ENCODE peak calls at places on chromosomes 13 and 19, in eight cellular contexts. One of them, this sample, is unnamed.

GRCh38 chr13:112351825-112352224 is 24.3 kb upstream of the SPACA7 start:
- DNase-seq in SK-N-SH: no peak
- DNase-seq in GM20000: no peak
- DNase-seq in CD4-positive, alpha-beta T cell: no peak
- DNase-seq in lower leg skin: no peak
- DNase-seq in progenitor cell of endocrine pancreas: no peak
- DNase-seq in thoracic aorta: no peak
- DNase-seq in fibroblast of the aortic adventitia: no peak
- DNase-seq in this sample: no peak

GRCh38 chr13:73326215-73326558 is 267.4 kb downstream of the KLF5 start:
- DNase-seq in GM20000: no peak
- DNase-seq in thoracic aorta: no peak
- DNase-seq in lower leg skin: no peak
- DNase-seq in progenitor cell of endocrine pancreas: no peak
- DNase-seq in SK-N-SH: no peak
- DNase-seq in CD4-positive, alpha-beta T cell: no peak
- DNase-seq in fibroblast of the aortic adventitia: no peak
- DNase-seq in this sample: no peak

GRCh38 chr13:95833126-95833525 is 156.2 kb downstream of the DNAJC3 start:
- DNase-seq in CD4-positive, alpha-beta T cell: no peak
- DNase-seq in progenitor cell of endocrine pancreas: no peak
- DNase-seq in lower leg skin: no peak
- DNase-seq in thoracic aorta: no peak
- DNase-seq in GM20000: no peak
- DNase-seq in SK-N-SH: no peak
- DNase-seq in fibroblast of the aortic adventitia: peak
- DNase-seq in this sample: no peak

GRCh38 chr19:19355606-19356139 is 35.0 kb downstream of the MAU2 start:
- DNase-seq in GM20000: no peak
- DNase-seq in thoracic aorta: no peak
- DNase-seq in fibroblast of the aortic adventitia: no peak
- DNase-seq in SK-N-SH: no peak
- DNase-seq in lower leg skin: no peak
- DNase-seq in progenitor cell of endocrine pancreas: no peak
- DNase-seq in CD4-positive, alpha-beta T cell: no peak
- DNase-seq in this sample: no peak

GRCh38 chr13:60990032-60990733 is 425.5 kb downstream of the PCDH20 start:
- DNase-seq in progenitor cell of endocrine pancreas: no peak
- DNase-seq in GM20000: no peak
- DNase-seq in SK-N-SH: no peak
- DNase-seq in CD4-positive, alpha-beta T cell: no peak
- DNase-seq in thoracic aorta: no peak
- DNase-seq in lower leg skin: no peak
- DNase-seq in fibroblast of the aortic adventitia: no peak
- DNase-seq in this sample: no peak

GRCh38 chr13:111323950-111324651 is 3.7 kb downstream of the TEX29 start:
- DNase-seq in CD4-positive, alpha-beta T cell: no peak
- DNase-seq in fibroblast of the aortic adventitia: no peak
- DNase-seq in progenitor cell of endocrine pancreas: no peak
- DNase-seq in GM20000: no peak
- DNase-seq in SK-N-SH: no peak
- DNase-seq in thoracic aorta: no peak
- DNase-seq in lower leg skin: no peak
- DNase-seq in this sample: no peak

GRCh38 chr13:112444001-112444311 is 67.8 kb downstream of the SPACA7 start:
- DNase-seq in lower leg skin: no peak
- DNase-seq in thoracic aorta: no peak
- DNase-seq in fibroblast of the aortic adventitia: peak
- DNase-seq in GM20000: peak
- DNase-seq in CD4-positive, alpha-beta T cell: no peak
- DNase-seq in progenitor cell of endocrine pancreas: peak
- DNase-seq in SK-N-SH: peak
- DNase-seq in this sample: peak

GRCh38 chr13:99028890-99029289 is 51.0 kb upstream of the DOCK9 start:
- DNase-seq in lower leg skin: no peak
- DNase-seq in thoracic aorta: no peak
- DNase-seq in progenitor cell of endocrine pancreas: no peak
- DNase-seq in CD4-positive, alpha-beta T cell: no peak
- DNase-seq in GM20000: peak
- DNase-seq in SK-N-SH: no peak
- DNase-seq in fibroblast of the aortic adventitia: no peak
- DNase-seq in this sample: no peak

GRCh38 chr13:47499358-47500150 is 501.5 kb downstream of the SUCLA2 start:
- DNase-seq in fibroblast of the aortic adventitia: peak
- DNase-seq in SK-N-SH: no peak
- DNase-seq in GM20000: no peak
- DNase-seq in lower leg skin: no peak
- DNase-seq in thoracic aorta: no peak
- DNase-seq in CD4-positive, alpha-beta T cell: no peak
- DNase-seq in progenitor cell of endocrine pancreas: no peak
- DNase-seq in this sample: no peak

GRCh38 chr19:3360494-3361383 is 5.6 kb upstream of the NFIC start:
- DNase-seq in lower leg skin: peak
- DNase-seq in GM20000: peak
- DNase-seq in SK-N-SH: peak
- DNase-seq in thoracic aorta: no peak
- DNase-seq in progenitor cell of endocrine pancreas: no peak
- DNase-seq in CD4-positive, alpha-beta T cell: peak
- DNase-seq in fibroblast of the aortic adventitia: no peak
- DNase-seq in this sample: peak

GRCh38 chr19:47210689-47211316 is 20.2 kb downstream of the BBC3 start:
- DNase-seq in fibroblast of the aortic adventitia: peak
- DNase-seq in GM20000: peak
- DNase-seq in progenitor cell of endocrine pancreas: peak
- DNase-seq in SK-N-SH: peak
- DNase-seq in lower leg skin: peak
- DNase-seq in CD4-positive, alpha-beta T cell: peak
- DNase-seq in thoracic aorta: peak
- DNase-seq in this sample: peak

GRCh38 chr13:102729560-102730275 is 34.9 kb upstream of the METTL21C start:
- DNase-seq in fibroblast of the aortic adventitia: peak
- DNase-seq in GM20000: no peak
- DNase-seq in SK-N-SH: no peak
- DNase-seq in CD4-positive, alpha-beta T cell: no peak
- DNase-seq in thoracic aorta: no peak
- DNase-seq in lower leg skin: no peak
- DNase-seq in progenitor cell of endocrine pancreas: no peak
- DNase-seq in this sample: no peak

GRCh38 chr13:93226065-93226622 is 463 bp upstream of the GPC6 start:
- DNase-seq in fibroblast of the aortic adventitia: no peak
- DNase-seq in progenitor cell of endocrine pancreas: no peak
- DNase-seq in lower leg skin: no peak
- DNase-seq in SK-N-SH: peak
- DNase-seq in GM20000: no peak
- DNase-seq in thoracic aorta: no peak
- DNase-seq in CD4-positive, alpha-beta T cell: no peak
- DNase-seq in this sample: no peak

GRCh38 chr13:91375119-91375729 is 23.2 kb upstream of the GPC5 start:
- DNase-seq in thoracic aorta: no peak
- DNase-seq in SK-N-SH: peak
- DNase-seq in CD4-positive, alpha-beta T cell: no peak
- DNase-seq in GM20000: peak
- DNase-seq in lower leg skin: no peak
- DNase-seq in fibroblast of the aortic adventitia: peak
- DNase-seq in progenitor cell of endocrine pancreas: no peak
- DNase-seq in this sample: peak

GRCh38 chr19:27793128-27793643 is 1419.8 kb downstream of the UQCRFS1 start:
- DNase-seq in CD4-positive, alpha-beta T cell: peak
- DNase-seq in fibroblast of the aortic adventitia: peak
- DNase-seq in progenitor cell of endocrine pancreas: peak
- DNase-seq in GM20000: peak
- DNase-seq in thoracic aorta: peak
- DNase-seq in lower leg skin: peak
- DNase-seq in SK-N-SH: peak
- DNase-seq in this sample: peak

GRCh38 chr13:44815507-44816074 is 173.7 kb downstream of the NUFIP1 start:
- DNase-seq in GM20000: peak
- DNase-seq in progenitor cell of endocrine pancreas: no peak
- DNase-seq in thoracic aorta: no peak
- DNase-seq in SK-N-SH: no peak
- DNase-seq in lower leg skin: peak
- DNase-seq in fibroblast of the aortic adventitia: peak
- DNase-seq in CD4-positive, alpha-beta T cell: no peak
- DNase-seq in this sample: peak

GRCh38 chr13:60351326-60351725 is 45.7 kb upstream of the TDRD3 start:
- DNase-seq in fibroblast of the aortic adventitia: peak
- DNase-seq in progenitor cell of endocrine pancreas: no peak
- DNase-seq in SK-N-SH: peak
- DNase-seq in lower leg skin: no peak
- DNase-seq in thoracic aorta: no peak
- DNase-seq in CD4-positive, alpha-beta T cell: no peak
- DNase-seq in GM20000: no peak
- DNase-seq in this sample: no peak

DNA sequence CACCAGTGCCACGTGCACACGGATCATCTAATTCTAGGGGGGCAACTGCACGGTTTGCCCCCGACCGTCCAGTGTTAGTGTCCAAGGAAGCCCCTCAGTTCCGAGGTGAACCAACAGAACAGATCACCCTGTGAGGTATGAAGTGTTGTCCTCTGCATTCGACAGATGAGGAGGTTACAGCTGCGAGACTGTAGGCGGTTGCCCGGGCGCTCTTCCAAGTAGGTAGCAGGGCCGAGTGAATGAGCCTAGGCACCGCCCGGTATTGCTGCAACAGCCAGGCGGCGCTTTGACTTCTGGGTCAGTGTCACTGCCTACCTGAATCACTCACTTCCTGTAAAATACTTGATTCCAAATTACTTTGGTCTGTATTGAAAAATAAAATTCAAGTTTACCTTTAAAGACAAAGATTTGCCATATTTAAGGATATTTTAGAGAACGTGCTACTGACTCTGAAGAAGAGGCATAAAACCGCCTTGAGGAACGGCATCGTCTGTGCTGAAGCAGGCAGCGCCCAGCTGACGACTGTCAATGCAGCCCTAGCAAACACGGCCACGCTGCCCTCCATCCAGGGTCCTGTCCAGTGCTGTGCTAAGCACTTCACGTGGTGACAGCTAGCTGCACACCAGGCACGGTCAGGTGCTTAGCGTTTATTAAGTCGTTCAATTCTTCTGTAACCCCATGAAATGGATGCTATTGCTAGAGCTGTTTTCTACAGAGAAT is 19.3 kb upstream of the RASA3 start:
- DNase-seq in fibroblast of the aortic adventitia: no peak
- DNase-seq in thoracic aorta: no peak
- DNase-seq in progenitor cell of endocrine pancreas: no peak
- DNase-seq in GM20000: no peak
- DNase-seq in CD4-positive, alpha-beta T cell: peak
- DNase-seq in lower leg skin: no peak
- DNase-seq in SK-N-SH: no peak
- DNase-seq in this sample: no peak
- TF ChIP-seq CTCF in fibroblast of the aortic adventitia: no peak
- TF ChIP-seq CTCF in thoracic aorta: no peak
- TF ChIP-seq CTCF in progenitor cell of endocrine pancreas: no peak
- TF ChIP-seq CTCF in GM20000: no peak
- TF ChIP-seq CTCF in CD4-positive, alpha-beta T cell: no peak
- TF ChIP-seq CTCF in lower leg skin: no peak
- TF ChIP-seq CTCF in SK-N-SH: no peak
- TF ChIP-seq CTCF in this sample: no peak

GRCh38 chr13:84844473-84844872 is 954.7 kb downstream of the SLITRK6 start:
- DNase-seq in progenitor cell of endocrine pancreas: no peak
- DNase-seq in GM20000: no peak
- DNase-seq in thoracic aorta: no peak
- DNase-seq in SK-N-SH: peak
- DNase-seq in fibroblast of the aortic adventitia: no peak
- DNase-seq in CD4-positive, alpha-beta T cell: no peak
- DNase-seq in lower leg skin: no peak
- DNase-seq in this sample: peak
- TF ChIP-seq CTCF in progenitor cell of endocrine pancreas: peak
- TF ChIP-seq CTCF in GM20000: no peak
- TF ChIP-seq CTCF in thoracic aorta: no peak
- TF ChIP-seq CTCF in SK-N-SH: peak
- TF ChIP-seq CTCF in fibroblast of the aortic adventitia: no peak
- TF ChIP-seq CTCF in CD4-positive, alpha-beta T cell: no peak
- TF ChIP-seq CTCF in lower leg skin: no peak
- TF ChIP-seq CTCF in this sample: peak

GRCh38 chr13:42495256-42495655 is 78.7 kb upstream of the TNFSF11 start:
- DNase-seq in fibroblast of the aortic adventitia: peak
- DNase-seq in CD4-positive, alpha-beta T cell: no peak
- DNase-seq in progenitor cell of endocrine pancreas: no peak
- DNase-seq in SK-N-SH: no peak
- DNase-seq in thoracic aorta: no peak
- DNase-seq in GM20000: no peak
- DNase-seq in lower leg skin: no peak
- DNase-seq in this sample: no peak

GRCh38 chr13:42497798-42498197 is 76.2 kb upstream of the TNFSF11 start:
- DNase-seq in thoracic aorta: no peak
- DNase-seq in progenitor cell of endocrine pancreas: no peak
- DNase-seq in fibroblast of the aortic adventitia: peak
- DNase-seq in CD4-positive, alpha-beta T cell: no peak
- DNase-seq in lower leg skin: no peak
- DNase-seq in SK-N-SH: no peak
- DNase-seq in GM20000: peak
- DNase-seq in this sample: peak

GRCh38 chr13:42494157-42494556 is 79.8 kb upstream of the TNFSF11 start:
- DNase-seq in thoracic aorta: no peak
- DNase-seq in lower leg skin: no peak
- DNase-seq in GM20000: no peak
- DNase-seq in CD4-positive, alpha-beta T cell: no peak
- DNase-seq in progenitor cell of endocrine pancreas: no peak
- DNase-seq in fibroblast of the aortic adventitia: no peak
- DNase-seq in SK-N-SH: no peak
- DNase-seq in this sample: no peak

GRCh38 chr13:42495751-42496150 is 78.2 kb upstream of the TNFSF11 start:
- DNase-seq in progenitor cell of endocrine pancreas: no peak
- DNase-seq in thoracic aorta: no peak
- DNase-seq in fibroblast of the aortic adventitia: no peak
- DNase-seq in CD4-positive, alpha-beta T cell: no peak
- DNase-seq in lower leg skin: no peak
- DNase-seq in GM20000: peak
- DNase-seq in SK-N-SH: no peak
- DNase-seq in this sample: no peak

GRCh38 chr13:42498521-42498920 is 75.4 kb upstream of the TNFSF11 start:
- DNase-seq in CD4-positive, alpha-beta T cell: no peak
- DNase-seq in GM20000: no peak
- DNase-seq in progenitor cell of endocrine pancreas: no peak
- DNase-seq in SK-N-SH: no peak
- DNase-seq in lower leg skin: no peak
- DNase-seq in thoracic aorta: no peak
- DNase-seq in fibroblast of the aortic adventitia: peak
- DNase-seq in this sample: no peak
- TF ChIP-seq CTCF in CD4-positive, alpha-beta T cell: no peak
- TF ChIP-seq CTCF in GM20000: no peak
- TF ChIP-seq CTCF in progenitor cell of endocrine pancreas: no peak
- TF ChIP-seq CTCF in SK-N-SH: no peak
- TF ChIP-seq CTCF in lower leg skin: no peak
- TF ChIP-seq CTCF in thoracic aorta: no peak
- TF ChIP-seq CTCF in fibroblast of the aortic adventitia: peak
- TF ChIP-seq CTCF in this sample: peak

DNA sequence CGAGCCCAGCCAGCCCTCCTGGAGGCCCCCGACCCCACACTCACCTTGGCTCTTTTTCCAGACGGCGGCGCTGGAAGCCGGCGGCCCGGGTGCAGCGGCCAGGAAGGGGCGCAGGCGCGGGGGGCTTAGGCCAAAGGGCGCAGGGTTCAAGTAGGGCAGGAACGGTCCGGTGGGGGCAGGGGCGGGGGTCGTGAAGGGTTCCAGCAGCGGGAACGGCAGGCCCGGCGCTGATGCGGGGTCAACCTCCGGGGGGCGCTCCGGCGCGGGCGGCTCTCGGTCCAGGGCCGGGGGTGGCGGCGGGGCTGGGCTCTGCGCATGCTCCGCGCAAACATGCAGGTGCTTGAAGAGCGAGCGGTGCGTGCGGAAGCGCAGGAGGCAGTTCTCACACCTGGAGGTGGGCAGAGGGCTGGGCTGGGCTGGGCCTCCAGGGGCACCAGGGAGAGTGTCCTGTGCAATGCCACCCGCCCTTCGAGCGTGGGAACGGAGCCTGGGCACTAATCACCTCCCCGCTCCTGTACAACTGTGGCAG is 2.3 kb downstream of the ZNF414 start:
- DNase-seq in lower leg skin: no peak
- DNase-seq in CD4-positive, alpha-beta T cell: no peak
- DNase-seq in SK-N-SH: no peak
- DNase-seq in GM20000: no peak
- DNase-seq in progenitor cell of endocrine pancreas: no peak
- DNase-seq in fibroblast of the aortic adventitia: no peak
- DNase-seq in thoracic aorta: no peak
- DNase-seq in this sample: no peak
- TF ChIP-seq CTCF in lower leg skin: no peak
- TF ChIP-seq CTCF in CD4-positive, alpha-beta T cell: no peak
- TF ChIP-seq CTCF in SK-N-SH: peak
- TF ChIP-seq CTCF in GM20000: no peak
- TF ChIP-seq CTCF in progenitor cell of endocrine pancreas: no peak
- TF ChIP-seq CTCF in fibroblast of the aortic adventitia: no peak
- TF ChIP-seq CTCF in thoracic aorta: no peak
- TF ChIP-seq CTCF in this sample: no peak